ENCODE peak calls at places on chromosomes 2 and 18, in five cellular contexts. Y, V, T, Z and A are unnamed samples.

GRCh38 chr2:231425811-231426703 is 30.5 kb downstream of the B3GNT7 start:
- DNase-seq in V (peak), T (no peak), Z (no peak), Y (no peak), A (no peak)

GRCh38 chr2:31089645-31090044 is 48.6 kb downstream of the GALNT14 start:
- DNase-seq in V (no peak), Y (no peak), Z (no peak), T (no peak), A (no peak)

GRCh38 chr18:65235966-65236634 is 514.7 kb upstream of the CDH7 start:
- DNase-seq in Y (no peak), V (no peak), Z (no peak), T (no peak), A (no peak)

GRCh38 chr2:11863103-11863502 is 116.7 kb downstream of the LPIN1 start:
- DNase-seq in Z (no peak), V (peak), T (no peak), Y (no peak), A (no peak)

GRCh38 chr2:57490746-57491145 is 555.9 kb upstream of the VRK2 start:
- DNase-seq in T (no peak), Z (no peak), V (no peak), Y (no peak), A (no peak)

GRCh38 chr2:73970850-73971471 is 13.7 kb upstream of the TET3 start:
- DNase-seq in Y (no peak), Z (peak), V (peak), T (peak), A (peak)

GRCh38 chr18:27240383-27240782 is 55.3 kb upstream of the CHST9 start:
- DNase-seq in V (no peak), Y (no peak), Z (no peak), T (no peak), A (no peak)

GRCh38 chr2:18500333-18500732 is 60.1 kb downstream of the RDH14 start:
- DNase-seq in V (no peak), Z (no peak), Y (no peak), T (peak), A (no peak)

GRCh38 chr2:36480028-36480427 is 117.9 kb downstream of the FEZ2 start:
- DNase-seq in Z (no peak), Y (no peak), V (no peak), T (no peak), A (no peak)

GRCh38 chr2:75680402-75680801 is 30.3 kb downstream of the GCFC2 start:
- DNase-seq in T (no peak), V (no peak), Z (no peak), Y (no peak), A (no peak)

GRCh38 chr18:23342506-23342905 is 110.6 kb upstream of the RIOK3 start:
- DNase-seq in T (no peak), Z (no peak), V (no peak), Y (no peak), A (no peak)

GRCh38 chr2:170723446-170723958 is 8.4 kb downstream of the SP5 start:
- DNase-seq in Z (no peak), T (no peak), V (no peak), Y (no peak), A (no peak)

GRCh38 chr18:72086421-72086820 is 457.7 kb downstream of the CBLN2 start:
- DNase-seq in V (no peak), T (peak), Y (no peak), Z (no peak), A (no peak)

GRCh38 chr2:239152916-239153305 is 247.9 kb downstream of the HDAC4 start:
- DNase-seq in V (no peak), Z (no peak), T (no peak), Y (no peak), A (no peak)

GRCh38 chr2:135299656-135300244 is 231.3 kb downstream of the ZRANB3 start:
- DNase-seq in V (no peak), Z (no peak), Y (no peak), T (peak), A (no peak)

GRCh38 chr2:111706481-111707001 is 177.5 kb downstream of the ANAPC1 start:
- DNase-seq in T (no peak), Z (no peak), Y (no peak), V (no peak), A (no peak)

GRCh38 chr2:189218236-189218635 is 38.7 kb upstream of the COL5A2 start:
- DNase-seq in Y (no peak), T (peak), Z (no peak), V (no peak), A (no peak)

GRCh38 chr2:159939946-159940345 is 122.5 kb downstream of the PLA2R1 start:
- DNase-seq in Y (no peak), V (no peak), T (peak), Z (peak), A (peak)

GRCh38 chr2:234368861-234369261 is 128.0 kb downstream of the ARL4C start:
- DNase-seq in Y (no peak), Z (no peak), V (peak), T (no peak), A (no peak)

GRCh38 chr2:56313541-56313940 is 129.8 kb downstream of the CCDC85A start:
- DNase-seq in T (no peak), Y (no peak), Z (no peak), V (no peak), A (no peak)

GRCh38 chr18:46385124-46385523 is 271.9 kb downstream of the LOXHD1 start:
- DNase-seq in Z (peak), T (no peak), V (no peak), Y (no peak), A (no peak)

GRCh38 chr18:24055878-24056277 is 41.3 kb downstream of the TTC39C start:
- DNase-seq in Z (no peak), Y (no peak), T (peak), V (no peak), A (no peak)

GRCh38 chr2:238290079-238290478 is 1.7 kb upstream of the PER2 start:
- DNase-seq in Z (no peak), T (peak), Y (no peak), V (no peak), A (peak)

GRCh38 chr18:36162981-36163380 is 24.3 kb upstream of the MOCOS start:
- DNase-seq in T (no peak), Y (no peak), Z (no peak), V (no peak), A (no peak)

GRCh38 chr2:241775223-241776177 is 1.1 kb upstream of the GAL3ST2 start:
- DNase-seq in Z (no peak), V (peak), Y (no peak), T (no peak), A (peak)

GRCh38 chr2:238105506-238106338 is 5.6 kb downstream of the ESPNL start:
- DNase-seq in Y (no peak), V (no peak), Z (no peak), T (no peak), A (no peak)

GRCh38 chr2:190094471-190094870 is 31.9 kb upstream of the MSTN start:
- DNase-seq in V (no peak), Y (no peak), T (no peak), Z (no peak), A (no peak)

GRCh38 chr2:218029366-218030360 is 26.9 kb upstream of the TNS1 start:
- DNase-seq in Y (no peak), T (no peak), V (peak), Z (no peak), A (peak)

GRCh38 chr18:79525556-79526467 is 130.1 kb downstream of the NFATC1 start:
- DNase-seq in Z (peak), T (peak), V (no peak), Y (peak), A (no peak)

GRCh38 chr18:61554946-61555361 is 221.7 kb downstream of the CDH20 start:
- DNase-seq in V (no peak), T (no peak), Z (no peak), Y (no peak), A (no peak)

GRCh38 chr2:98532761-98533160 is 75.6 kb downstream of the COA5 start:
- DNase-seq in Y (no peak), T (no peak), V (no peak), Z (peak), A (no peak)

GRCh38 chr2:219570924-219571310 is 422 bp downstream of the OBSL1 start:
- DNase-seq in V (no peak), Z (no peak), Y (no peak), T (peak), A (no peak)